ENCODE peak calls at places on chromosomes 1 and 21, in nine cellular contexts. P is hepatocyte, A is PC-3, W is SK-N-SH, T is OCI-LY7, B is neural progenitor cell, S is HCT116, C is MM.1S, I is GM23248. O is an unnamed sample.

GRCh38 chr1:64140596-64140995 is 62.8 kb upstream of the UBE2U start:
- DNase-seq in P (no peak), A (no peak), W (no peak), T (no peak), B (no peak), S (no peak), C (no peak), I (no peak), O (no peak)

GRCh38 chr1:65431111-65431705 is 10.7 kb downstream of the LEPR start:
- DNase-seq in P (peak; percentile 60), A (peak; percentile 58), W (peak; percentile 47), T (peak; percentile 46), B (peak; percentile 44), S (no peak), C (peak; percentile 42), I (peak; percentile 70), O (peak; percentile 75)

GRCh38 chr1:155911156-155912055 is at the start of gene RIT1:
- DNase-seq in P (peak; percentile 94), A (peak; percentile 85), W (peak; percentile 92), T (peak; percentile 90), B (peak; percentile 95), S (no peak), C (peak; percentile 91), I (peak; percentile 94), O (peak; percentile 94)

GRCh38 chr1:67801903-67802302 is 31.4 kb downstream of the GNG12 start:
- DNase-seq in P (no peak), A (no peak), W (no peak), T (no peak), B (no peak), S (no peak), C (no peak), I (peak; percentile 38), O (no peak)

GRCh38 chr1:226737819-226738420 is 1.2 kb downstream of the ITPKB start:
- DNase-seq in P (peak; percentile 64), A (peak; percentile 61), W (peak; percentile 71), T (peak; percentile 73), B (peak; percentile 61), S (no peak), C (peak; percentile 58), I (peak; percentile 69), O (peak; percentile 60)

GRCh38 chr1:221575605-221576004 is 166.3 kb downstream of the DUSP10 start:
- DNase-seq in P (peak; percentile 16), A (peak; percentile 29), W (no peak), T (no peak), B (no peak), S (no peak), C (no peak), I (no peak), O (no peak)

GRCh38 chr1:107135466-107135865 is 5.4 kb upstream of the NTNG1 start:
- DNase-seq in P (peak; percentile 73), A (peak; percentile 68), W (no peak), T (peak; percentile 73), B (peak; percentile 72), S (no peak), C (peak; percentile 47), I (peak; percentile 67), O (peak; percentile 82)

GRCh38 chr21:45607922-45608295 is 35.6 kb upstream of the PCBP3 start:
- DNase-seq in P (no peak), A (no peak), W (peak; percentile 62), T (no peak), B (no peak), S (no peak), C (no peak), I (no peak), O (no peak)

DNA sequence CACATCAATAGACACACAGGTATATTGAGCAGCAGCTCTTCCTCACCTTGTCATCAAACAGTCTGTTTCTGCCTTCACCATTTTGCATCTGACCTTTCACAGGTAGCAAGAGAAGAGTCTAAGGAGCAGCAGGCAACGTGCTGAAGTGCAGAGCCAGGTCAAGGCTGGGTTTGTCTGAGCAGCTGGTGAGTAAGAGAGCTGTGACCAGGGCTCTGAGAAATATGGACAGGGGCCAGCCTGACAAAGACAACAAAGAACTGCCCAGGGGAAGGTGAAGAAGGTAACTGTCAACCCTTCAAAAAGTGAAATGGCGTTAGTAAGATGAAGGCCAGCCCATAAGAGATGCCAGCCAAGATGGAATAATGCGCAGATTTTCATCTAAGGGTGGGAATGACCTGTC is 58.9 kb upstream of the LRRC8D start:
- DNase-seq in P (no peak), A (no peak), W (no peak), T (no peak), B (no peak), S (no peak), C (no peak), I (peak; percentile 38), O (no peak)
- H3K4me1 ChIP-seq in P (peaks cover 10% of the 10 kb centered on the region), A (peaks cover 10% of the 10 kb centered on the region), W (peaks cover 12% of the 10 kb centered on the region), T (peaks cover 27% of the 10 kb centered on the region), B (peaks cover 22% of the 10 kb centered on the region), S (no peaks in the 10 kb centered on the region), C (peaks cover 3% of the 10 kb centered on the region), I (peaks cover 19% of the 10 kb centered on the region), O (peaks cover 9% of the 10 kb centered on the region)

GRCh38 chr1:181114574-181115366 is 26.3 kb downstream of the IER5 start:
- DNase-seq in P (no peak), A (no peak), W (no peak), T (no peak), B (no peak), S (no peak), C (no peak), I (no peak), O (no peak)

GRCh38 chr1:181111559-181111958 is 23.1 kb downstream of the IER5 start:
- DNase-seq in P (no peak), A (peak; percentile 67), W (no peak), T (no peak), B (no peak), S (no peak), C (no peak), I (peak; percentile 50), O (no peak)

GRCh38 chr1:181115367-181115684 is 26.8 kb downstream of the IER5 start:
- DNase-seq in P (no peak), A (no peak), W (no peak), T (no peak), B (no peak), S (no peak), C (no peak), I (no peak), O (no peak)

GRCh38 chr1:181113061-181113695 is 24.7 kb downstream of the IER5 start:
- DNase-seq in P (peak; percentile 41), A (peak; percentile 88), W (peak; percentile 63), T (no peak), B (no peak), S (peak; percentile 63), C (no peak), I (peak; percentile 76), O (no peak)

DNA sequence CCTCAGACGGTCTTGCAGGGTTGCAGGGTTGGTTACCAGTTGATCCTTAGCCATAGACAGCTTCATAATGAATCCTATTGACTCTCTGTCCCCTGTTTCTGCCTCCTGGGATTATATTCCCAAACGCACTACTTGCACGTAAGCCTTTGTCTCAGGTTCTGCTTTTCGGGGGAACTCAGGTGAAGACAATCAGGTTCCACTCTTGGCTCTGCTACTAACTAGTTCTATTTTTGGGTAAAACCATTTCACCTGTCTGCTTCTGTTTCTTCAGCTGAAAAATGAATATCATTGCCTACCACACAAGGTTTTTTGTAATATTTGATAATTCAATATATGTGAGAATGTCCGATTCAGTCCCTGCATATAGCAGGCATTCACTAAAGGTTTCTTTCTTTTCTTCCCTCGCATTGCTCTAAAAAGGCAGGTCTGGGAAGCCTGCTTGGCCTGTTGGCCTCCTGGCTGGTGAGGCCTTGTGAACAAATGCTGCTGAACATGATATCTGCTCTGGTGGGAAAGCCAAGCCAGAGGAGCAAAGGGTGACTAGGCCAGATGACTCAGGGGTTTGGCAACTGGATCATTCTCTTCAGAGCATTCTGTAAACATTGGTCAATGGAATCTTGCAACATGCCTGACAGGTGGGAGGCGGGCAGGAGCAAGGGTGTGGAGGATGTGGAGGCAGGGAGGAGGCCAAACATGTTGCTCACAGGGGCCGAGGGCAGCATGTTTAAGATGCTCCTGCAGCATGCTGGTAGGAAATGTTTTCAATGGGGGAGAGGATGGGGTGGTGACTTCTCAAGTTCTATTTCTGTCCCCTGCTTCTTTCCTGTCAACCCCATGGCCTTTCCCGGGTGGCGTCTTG is 23.8 kb downstream of the IER5 start:
- DNase-seq in P (peak; percentile 86), A (peak; percentile 97), W (no peak), T (no peak), B (no peak), S (peak; percentile 96), C (no peak), I (peak; percentile 99), O (no peak)
- TF ChIP-seq EZH2phosphoT487 in P (no peak), A (no peak), W (no peak), T (no peak), B (no peak), S (no peak), C (no peak), I (no peak), O (no peak)

DNA sequence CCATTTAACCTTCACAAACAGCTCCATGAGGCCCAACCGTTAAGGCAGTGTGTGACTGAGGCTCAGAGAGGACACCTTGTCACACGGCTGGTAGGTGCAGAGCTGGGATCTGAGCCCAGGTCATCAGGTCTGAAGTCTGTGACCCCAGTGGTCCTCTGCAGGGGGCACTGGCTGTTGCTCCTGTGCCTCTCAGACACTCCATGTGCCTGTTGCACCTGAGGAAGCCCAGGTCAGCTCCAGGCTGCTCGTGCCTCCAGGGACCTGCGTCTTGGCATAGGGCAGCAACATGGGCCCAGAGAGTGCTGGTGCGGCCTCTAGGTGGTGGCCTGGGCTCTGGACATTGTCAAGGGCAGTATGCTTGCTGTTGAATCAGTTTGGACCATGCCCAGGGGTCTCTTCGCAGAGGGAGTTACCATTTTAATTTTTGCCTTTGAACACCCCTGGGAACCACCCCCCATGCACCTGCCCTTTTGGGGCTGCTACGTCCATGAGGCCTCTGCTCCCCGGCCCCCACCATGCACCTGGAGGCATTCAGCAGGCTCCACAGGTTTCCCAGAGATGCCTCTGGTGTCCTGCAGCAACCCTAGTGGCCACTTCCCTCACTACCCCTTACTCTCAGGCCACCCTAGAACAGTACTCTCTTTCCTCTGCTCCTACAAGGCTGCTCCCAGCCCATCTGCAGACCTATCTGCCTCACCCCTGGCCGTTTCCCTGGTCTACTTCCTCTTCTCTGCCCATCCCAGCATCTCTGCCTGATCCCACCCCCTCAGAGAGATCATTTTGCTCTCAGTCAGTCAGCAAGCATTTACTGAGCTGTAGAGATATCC is 25.2 kb upstream of the EPS8L3 start:
- DNase-seq in P (peak; percentile 50), A (peak; percentile 39), W (peak; percentile 66), T (peak; percentile 10), B (peak; percentile 51), S (peak; percentile 21), C (no peak), I (peak; percentile 50), O (peak; percentile 72)
- H3K4me1 ChIP-seq in P (peaks cover 38% of the 10 kb centered on the region), A (peaks cover 52% of the 10 kb centered on the region), W (peaks cover 33% of the 10 kb centered on the region), T (no peaks in the 10 kb centered on the region), B (peaks cover 19% of the 10 kb centered on the region), S (peaks cover 38% of the 10 kb centered on the region), C (no peaks in the 10 kb centered on the region), I (peaks cover 27% of the 10 kb centered on the region), O (peaks cover 21% of the 10 kb centered on the region)

GRCh38 chr1:24045766-24046165 is 65.6 kb upstream of the SRSF10 start:
- DNase-seq in P (no peak), A (no peak), W (no peak), T (no peak), B (no peak), S (no peak), C (no peak), I (peak; percentile 69), O (no peak)

GRCh38 chr1:24047101-24047459 is 64.9 kb downstream of the MYOM3 start:
- DNase-seq in P (no peak), A (peak; percentile 89), W (no peak), T (no peak), B (no peak), S (peak; percentile 62), C (no peak), I (peak; percentile 88), O (no peak)

GRCh38 chr1:24049709-24050108 is 62.2 kb downstream of the MYOM3 start:
- DNase-seq in P (no peak), A (no peak), W (no peak), T (no peak), B (no peak), S (no peak), C (no peak), I (no peak), O (no peak)

GRCh38 chr1:24051206-24051945 is 60.6 kb downstream of the MYOM3 start:
- DNase-seq in P (no peak), A (no peak), W (no peak), T (no peak), B (no peak), S (no peak), C (no peak), I (no peak), O (no peak)

DNA sequence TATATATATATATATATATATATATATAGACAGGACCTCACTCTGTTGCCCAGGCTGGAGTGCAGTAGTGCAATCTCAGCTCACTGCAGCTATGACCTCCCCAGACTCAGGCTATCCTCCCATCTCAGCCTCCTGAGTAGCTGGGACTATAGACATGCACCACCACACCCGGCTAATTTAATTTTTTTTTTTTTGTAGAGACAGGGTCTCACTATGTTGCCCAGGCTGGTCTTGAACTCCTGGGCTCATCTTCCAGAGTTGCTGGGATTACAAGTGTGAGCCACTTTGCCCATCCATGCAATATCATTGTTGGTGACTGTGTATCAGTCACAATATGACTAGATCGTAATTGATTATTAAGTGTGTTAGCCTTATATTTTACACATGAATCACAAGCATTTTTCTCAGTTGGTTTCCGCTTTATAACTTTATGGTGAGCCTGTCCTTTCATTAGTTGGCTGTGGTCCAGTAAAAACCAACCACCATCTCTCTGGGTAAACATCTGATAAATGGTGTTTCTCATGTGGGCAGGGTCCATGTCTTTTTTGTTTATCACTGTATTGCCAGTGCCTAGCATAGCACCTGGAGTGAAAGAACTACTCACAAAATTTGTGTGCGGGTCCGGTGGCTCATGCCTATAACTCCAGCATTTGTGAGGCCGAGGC is 63.6 kb downstream of the MYOM3 start:
- DNase-seq in P (no peak), A (peak; percentile 97), W (no peak), T (no peak), B (no peak), S (no peak), C (no peak), I (peak; percentile 12), O (no peak)
- TF ChIP-seq EZH2phosphoT487 in P (no peak), A (no peak), W (no peak), T (no peak), B (no peak), S (no peak), C (no peak), I (no peak), O (no peak)

O was measured in GM23338.